ENCODE peak calls at places on chromosomes 2 and 18, in six cellular contexts. Z, D, O, W, G and M are unnamed samples.

GRCh38 chr2:237264480-237265219 is 149.3 kb downstream of the COL6A3 start:
- DNase-seq in O (no peak), W (no peak), D (peak), G (no peak), Z (no peak), M (no peak)

GRCh38 chr2:95268208-95269035 is 5.8 kb upstream of the PROM2 start:
- DNase-seq in O (peak), W (no peak), D (no peak), G (no peak), Z (no peak), M (no peak)

GRCh38 chr2:60355849-60356261 is 197.6 kb downstream of the BCL11A start:
- DNase-seq in W (no peak), G (no peak), Z (no peak), D (no peak), O (no peak), M (no peak)

GRCh38 chr2:216217904-216218260 is 108.7 kb downstream of the XRCC5 start:
- DNase-seq in Z (no peak), W (no peak), G (no peak), D (no peak), O (no peak), M (no peak)

GRCh38 chr18:573385-573784 is 6.8 kb upstream of the CETN1 start:
- DNase-seq in W (no peak), Z (no peak), D (no peak), O (no peak), G (no peak), M (no peak)

GRCh38 chr2:132400901-132401240 is 15.7 kb upstream of the GPR39 start:
- DNase-seq in G (no peak), W (no peak), Z (no peak), O (no peak), D (peak), M (no peak)

GRCh38 chr2:9982248-9982647 is 30.8 kb downstream of the GRHL1 start:
- DNase-seq in W (no peak), D (peak), Z (no peak), G (no peak), O (no peak), M (no peak)

GRCh38 chr2:230694241-230694640 is 18.4 kb upstream of the CAB39 start:
- DNase-seq in Z (no peak), D (no peak), W (peak), G (no peak), O (peak), M (no peak)

GRCh38 chr18:13051159-13051558 is 60.0 kb downstream of the CEP192 start:
- DNase-seq in O (no peak), W (no peak), D (peak), G (no peak), Z (no peak), M (no peak)

GRCh38 chr18:78814766-78815165 is 164.9 kb upstream of the SALL3 start:
- DNase-seq in G (no peak), Z (peak), D (no peak), W (no peak), O (peak), M (no peak)

GRCh38 chr18:21820035-21820810 is 79.6 kb downstream of the MIB1 start:
- DNase-seq in O (no peak), Z (peak), G (no peak), W (no peak), D (peak), M (no peak)

GRCh38 chr2:205880048-205880447 is 197.7 kb downstream of the NRP2 start:
- DNase-seq in D (no peak), Z (no peak), W (no peak), G (no peak), O (no peak), M (no peak)

GRCh38 chr2:220198911-220199310 is 571.5 kb downstream of the SLC4A3 start:
- DNase-seq in W (peak), D (peak), Z (no peak), O (no peak), G (no peak), M (no peak)

GRCh38 chr2:96927420-96928171 is 57.7 kb upstream of the SEMA4C start:
- DNase-seq in D (peak), O (no peak), Z (peak), G (no peak), W (peak), M (no peak)

GRCh38 chr2:192146069-192147006 is 48.4 kb downstream of the TMEFF2 start:
- DNase-seq in O (no peak), Z (no peak), D (peak), W (no peak), G (no peak), M (no peak)

GRCh38 chr18:52636536-52636935 is 296.5 kb downstream of the DCC start:
- DNase-seq in W (no peak), D (no peak), Z (no peak), G (peak), O (no peak), M (no peak)

GRCh38 chr2:165718811-165719210 is 75.2 kb downstream of the GALNT3 start:
- DNase-seq in Z (no peak), G (no peak), W (no peak), D (no peak), O (no peak), M (no peak)

GRCh38 chr2:8225798-8226197 is 456.1 kb upstream of the ID2 start:
- DNase-seq in G (no peak), D (no peak), O (no peak), Z (no peak), W (no peak), M (no peak)

GRCh38 chr18:23194969-23195957 is 60.0 kb downstream of the CABLES1 start:
- DNase-seq in G (no peak), D (no peak), Z (no peak), W (no peak), O (no peak), M (no peak)

GRCh38 chr2:201275991-201276390 is 15.7 kb downstream of the CASP8 start:
- DNase-seq in Z (peak), D (no peak), W (no peak), G (no peak), O (no peak), M (no peak)

GRCh38 chr2:127614731-127615130 is 31.2 kb upstream of the GPR17 start:
- DNase-seq in G (no peak), Z (peak), W (no peak), O (peak), D (no peak), M (no peak)

GRCh38 chr2:3575534-3576324 is 669 bp downstream of the RPS7 start:
- DNase-seq in Z (peak), G (no peak), D (peak), W (no peak), O (no peak), M (peak)

GRCh38 chr2:35783723-35784122 is 571.9 kb upstream of the CRIM1 start:
- DNase-seq in W (peak), O (no peak), G (no peak), D (no peak), Z (peak), M (no peak)

GRCh38 chr2:151733781-151734672 is at the start of gene NEB:
- DNase-seq in D (no peak), G (no peak), W (no peak), O (no peak), Z (peak), M (no peak)

GRCh38 chr2:8597526-8598225 is 84.2 kb upstream of the ID2 start:
- DNase-seq in Z (no peak), W (no peak), D (no peak), O (peak), G (no peak), M (no peak)

GRCh38 chr2:9832586-9832985 is 10.7 kb upstream of the TAF1B start:
- DNase-seq in G (no peak), D (peak), W (no peak), O (no peak), Z (no peak), M (no peak)

GRCh38 chr18:28075501-28075900 is 101.4 kb downstream of the CDH2 start:
- DNase-seq in W (no peak), G (no peak), O (no peak), Z (no peak), D (peak), M (no peak)

GRCh38 chr2:60998628-60999545 is 18.6 kb upstream of the PEX13 start:
- DNase-seq in Z (peak), D (peak), W (no peak), G (no peak), O (no peak), M (no peak)

GRCh38 chr2:164203131-164203530 is 418.2 kb downstream of the GRB14 start:
- DNase-seq in D (peak), O (no peak), Z (no peak), W (no peak), G (no peak), M (no peak)

GRCh38 chr18:25935356-25935755 is 155.1 kb downstream of the SS18 start:
- DNase-seq in Z (no peak), D (no peak), G (no peak), O (no peak), W (no peak), M (no peak)

GRCh38 chr18:74492259-74492658 is 3.9 kb upstream of the CNDP2 start:
- DNase-seq in W (no peak), G (no peak), O (peak), Z (no peak), D (no peak), M (no peak)

GRCh38 chr2:143954844-143955243 is 565.1 kb downstream of the ZEB2 start:
- DNase-seq in G (no peak), Z (no peak), D (no peak), O (no peak), W (no peak), M (no peak)

DNA sequence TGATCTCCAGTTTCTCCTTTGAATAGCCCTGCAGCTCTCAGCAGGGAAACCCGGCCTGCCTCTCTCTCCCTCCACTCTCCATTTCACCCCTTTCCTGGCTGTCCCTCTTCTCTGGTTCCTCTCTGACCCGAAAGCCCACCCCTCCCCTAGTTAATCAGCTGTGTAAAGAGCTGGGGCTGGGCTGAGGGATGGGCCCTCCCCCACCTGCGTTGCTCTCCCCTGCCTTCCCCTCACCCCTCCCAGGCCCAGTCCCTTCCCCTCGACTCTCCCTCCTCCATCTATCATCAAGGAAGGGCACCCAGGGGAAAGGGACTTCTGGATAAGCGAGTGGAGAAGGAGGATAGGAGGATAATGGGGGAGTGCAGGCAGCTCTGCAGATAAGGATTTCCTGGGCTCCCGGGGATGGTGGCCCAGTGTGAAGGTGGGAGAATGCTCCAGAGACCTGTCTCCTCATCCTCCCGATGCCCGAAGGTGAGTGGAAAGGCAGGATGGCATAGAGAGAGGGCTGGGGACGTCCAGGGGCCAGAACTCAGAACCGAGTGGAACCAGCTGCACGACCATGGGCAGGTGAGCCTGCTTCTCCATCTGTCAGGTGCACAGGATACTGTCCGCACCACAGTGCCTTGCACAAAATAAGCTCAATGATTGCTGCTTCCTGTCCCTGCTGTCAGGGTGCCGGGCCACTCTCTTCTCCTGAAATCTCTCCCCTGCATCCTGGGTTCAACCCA is 12.0 kb downstream of the SLC30A3 start:
- DNase-seq in O (no peak), G (no peak), Z (no peak), W (no peak), D (no peak), M (no peak)
- H3K4me3 ChIP-seq in O (no peak), G (no peak), Z (peak), W (no peak), D (no peak), M (no peak)

GRCh38 chr2:23941644-23942043 is 1.4 kb downstream of the UBXN2A start:
- DNase-seq in D (no peak), Z (no peak), W (no peak), G (no peak), O (no peak), M (no peak)
- H3K4me3 ChIP-seq in D (peak), Z (no peak), W (peak), G (peak), O (peak), M (no peak)

GRCh38 chr2:74201196-74201595 is 2.8 kb downstream of the MTHFD2 start:
- DNase-seq in D (no peak), W (no peak), O (no peak), Z (no peak), G (no peak), M (no peak)
- H3K4me3 ChIP-seq in D (no peak), W (peak), O (peak), Z (no peak), G (peak), M (no peak)

GRCh38 chr2:162282765-162283425 is 35.6 kb downstream of the IFIH1 start:
- DNase-seq in G (no peak), Z (no peak), W (no peak), O (no peak), D (peak), M (no peak)
- H3K4me3 ChIP-seq in G (no peak), Z (no peak), W (no peak), O (no peak), D (no peak), M (no peak)

DNA sequence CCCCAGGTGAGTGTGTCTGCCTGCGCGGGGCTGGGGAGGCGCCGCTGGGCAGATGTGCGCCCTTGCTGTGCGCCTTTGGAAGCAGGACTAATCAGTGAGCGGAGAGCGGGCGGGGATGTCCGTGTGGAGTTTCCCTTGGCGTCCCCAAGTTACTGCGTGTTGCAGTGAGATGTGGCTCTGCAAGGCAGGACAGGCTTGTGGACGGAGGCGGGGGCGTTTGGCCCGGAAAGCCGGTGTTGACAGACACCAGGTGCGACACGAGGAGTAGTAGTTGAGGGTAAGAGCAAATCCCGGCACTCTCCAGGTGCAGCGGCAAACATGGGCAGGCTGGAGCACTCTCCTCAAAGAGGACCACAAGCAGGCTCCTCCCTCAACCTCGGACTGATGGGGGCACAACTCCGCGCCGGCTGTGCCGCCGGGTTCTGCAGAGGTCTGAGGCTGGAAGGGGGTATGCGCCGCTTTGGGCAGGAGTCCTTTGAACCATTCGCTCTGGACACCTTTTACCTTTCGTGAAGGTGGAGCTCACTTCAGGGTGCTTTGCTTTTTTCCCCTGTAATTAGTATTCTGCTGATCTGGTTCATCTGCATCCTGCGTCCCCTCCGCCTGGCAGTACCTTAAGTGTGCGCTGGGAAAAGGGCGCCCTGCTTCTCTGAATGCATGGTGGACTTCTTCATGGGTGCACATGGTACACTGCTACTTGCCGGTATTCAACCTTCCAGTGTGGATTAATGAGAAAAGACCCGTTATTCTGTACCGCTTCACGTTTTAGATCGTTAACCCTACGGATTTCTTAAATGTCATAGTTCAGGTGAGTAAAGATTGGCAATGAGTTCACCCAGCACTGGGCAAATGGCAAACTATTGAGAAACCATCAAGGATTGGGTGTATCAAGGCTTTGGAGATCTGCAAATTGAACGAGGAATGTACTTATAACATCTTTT is 603 bp downstream of the CDH7 start:
- DNase-seq in Z (peak), D (no peak), O (no peak), G (peak), W (no peak), M (no peak)
- H3K4me3 ChIP-seq in Z (peak), D (peak), O (peak), G (peak), W (peak), M (no peak)

GRCh38 chr2:20169796-20170467 is 55.0 kb downstream of the SDC1 start:
- DNase-seq in G (no peak), W (no peak), D (no peak), Z (peak), O (no peak), M (no peak)
- H3K4me3 ChIP-seq in G (no peak), W (no peak), D (no peak), Z (no peak), O (no peak), M (no peak)

DNA sequence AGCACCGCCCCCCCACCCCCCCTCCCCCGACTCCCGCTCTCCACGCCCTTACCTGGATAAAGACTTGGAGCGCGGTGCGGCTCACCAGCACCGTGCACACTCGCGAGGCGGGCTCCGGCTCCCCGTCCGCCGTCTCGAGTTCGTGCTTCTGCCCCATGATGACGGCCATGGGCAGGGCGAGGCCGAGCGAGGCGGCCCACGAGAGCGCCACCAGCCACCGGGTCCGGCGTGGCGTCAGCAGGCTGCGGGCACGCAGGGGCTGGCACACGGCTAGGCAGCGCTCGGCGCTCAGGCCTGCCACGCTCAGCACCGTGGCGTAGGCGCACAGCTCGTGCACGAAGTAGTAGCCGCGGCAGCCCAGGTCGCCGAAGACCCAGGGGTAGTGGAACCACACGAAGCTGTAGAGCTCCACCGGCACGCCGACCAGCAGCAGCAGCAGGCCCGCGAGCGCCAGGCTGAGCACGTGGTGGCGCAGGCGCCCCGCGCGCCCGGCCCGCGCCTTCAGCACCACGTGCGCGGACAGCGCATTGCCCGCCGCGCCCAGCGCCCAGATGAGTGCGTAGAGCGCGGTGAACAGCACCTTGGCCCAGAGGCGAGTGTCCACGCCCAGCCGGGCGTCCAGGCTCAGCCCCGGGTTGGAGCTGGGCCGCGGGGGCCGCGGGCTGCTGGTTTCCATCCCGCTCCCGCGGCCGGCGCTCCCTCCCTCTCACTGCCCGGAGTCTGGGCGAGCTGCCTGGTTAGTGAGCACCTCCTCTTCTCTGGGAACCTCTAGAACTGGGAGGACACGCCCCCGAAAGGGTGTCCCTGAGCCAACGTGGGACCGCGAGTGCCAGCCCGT is at the start of gene NTSR2:
- DNase-seq in D (peak), Z (peak), W (no peak), G (no peak), O (peak), M (no peak)
- H3K4me3 ChIP-seq in D (no peak), Z (peak), W (no peak), G (no peak), O (peak), M (no peak)